ENCODE peak calls at places on chromosome 21, in eight cellular contexts. J is breast epithelium, O is sciatic nerve, S is retina, A is colonic mucosa, G is GM03348, W is DMS 273 treated with DMSO at 0.1 percent for 48 hours, P is HuH-7.5. T is an unnamed sample.

GRCh38 chr21:29372063-29372802 is 73.5 kb downstream of the BACH1 start:
- DNase-seq in S (peak; percentile 54), J (no peak), O (peak; percentile 60), A (peak; percentile 75), G (peak; percentile 76), P (peak; percentile 19), W (peak; percentile 59), T (peak; percentile 59)

GRCh38 chr21:17554619-17555472 is 42.0 kb downstream of the CXADR start:
- DNase-seq in P (no peak), J (no peak), W (no peak), G (peak; percentile 14), O (no peak), S (peak; percentile 32), A (no peak), T (no peak)

GRCh38 chr21:15774590-15774989 is 44.8 kb downstream of the USP25 start:
- DNase-seq in O (no peak), S (no peak), A (no peak), P (no peak), G (peak; percentile 44), W (no peak), J (no peak), T (no peak)

GRCh38 chr21:41973861-41974751 is 20.3 kb upstream of the C2CD2 start:
- DNase-seq in W (no peak), O (no peak), P (no peak), A (peak; percentile 26), J (peak; percentile 13), S (no peak), G (no peak), T (no peak)

GRCh38 chr21:32044205-32044874 is 171.5 kb downstream of the HUNK start:
- DNase-seq in P (no peak), S (no peak), W (no peak), J (no peak), G (no peak), O (no peak), A (no peak), T (no peak)

GRCh38 chr21:39048064-39048463 is 135.2 kb downstream of the PSMG1 start:
- DNase-seq in S (no peak), J (no peak), W (no peak), P (no peak), A (peak; percentile 65), O (no peak), G (no peak), T (no peak)

GRCh38 chr21:42439284-42440186 is 35.8 kb downstream of the UBASH3A start:
- DNase-seq in S (no peak), G (no peak), P (no peak), J (no peak), W (no peak), A (no peak), O (no peak), T (no peak)

GRCh38 chr21:43359081-43359822 is 67.7 kb downstream of the SIK1 start:
- DNase-seq in A (no peak), P (no peak), G (no peak), W (no peak), S (no peak), J (no peak), O (no peak), T (no peak)

GRCh38 chr21:44353200-44353970 is at the start of gene TRPM2:
- DNase-seq in J (no peak), O (peak; percentile 80), P (no peak), S (no peak), A (no peak), G (peak; percentile 54), W (no peak), T (no peak)

GRCh38 chr21:35046880-35047229 is 2.2 kb downstream of the RUNX1 start:
- DNase-seq in P (no peak), G (peak; percentile 79), S (no peak), A (no peak), J (no peak), W (no peak), O (no peak), T (peak; percentile 56)

GRCh38 chr21:45994086-45994661 is 12.6 kb downstream of the COL6A1 start:
- DNase-seq in J (peak; percentile 12), W (no peak), O (peak; percentile 68), S (no peak), G (peak; percentile 39), A (peak; percentile 14), P (no peak), T (no peak)

GRCh38 chr21:44836666-44837471 is 19.0 kb upstream of the SUMO3 start:
- DNase-seq in P (peak; percentile 42), G (peak; percentile 64), S (peak; percentile 85), J (no peak), A (no peak), O (peak; percentile 59), W (peak; percentile 34), T (no peak)

GRCh38 chr21:18153063-18153462 is 91.6 kb upstream of the CHODL start:
- DNase-seq in P (no peak), O (no peak), J (no peak), G (no peak), W (no peak), A (no peak), S (no peak), T (no peak)

GRCh38 chr21:45154511-45155508 is 80.4 kb downstream of the ADARB1 start:
- DNase-seq in P (no peak), A (peak; percentile 11), S (no peak), J (peak; percentile 8), O (no peak), G (peak; percentile 72), W (peak; percentile 15), T (peak; percentile 47)

GRCh38 chr21:43004926-43005325 is 30.6 kb downstream of the PKNOX1 start:
- DNase-seq in G (no peak), W (no peak), A (no peak), S (no peak), P (no peak), O (no peak), J (no peak), T (no peak)

GRCh38 chr21:41630249-41630648 is 122.3 kb upstream of the TMPRSS2 start:
- DNase-seq in O (peak; percentile 57), A (peak; percentile 73), S (no peak), P (no peak), J (no peak), W (no peak), G (peak; percentile 91), T (peak; percentile 91)

GRCh38 chr21:28336299-28336698 is 656.4 kb downstream of the LTN1 start:
- DNase-seq in G (peak; percentile 49), A (no peak), O (no peak), J (no peak), W (peak; percentile 8), P (no peak), S (no peak), T (no peak)

GRCh38 chr21:35943752-35944151 is 116.6 kb downstream of the SETD4 start:
- DNase-seq in S (no peak), A (no peak), P (no peak), O (no peak), W (no peak), J (no peak), G (no peak), T (no peak)

GRCh38 chr21:39966786-39967185 is 99.5 kb downstream of the PCP4 start:
- DNase-seq in W (no peak), G (no peak), A (no peak), P (no peak), J (no peak), S (no peak), O (no peak), T (no peak)

GRCh38 chr21:38609580-38609979 is 111.3 kb upstream of the ERG start:
- DNase-seq in G (no peak), J (no peak), P (no peak), S (no peak), O (no peak), A (no peak), W (no peak), T (no peak)

GRCh38 chr21:33936221-33937038 is 20.8 kb upstream of the ATP5PO start:
- DNase-seq in P (no peak), J (no peak), S (no peak), G (peak; percentile 36), A (no peak), O (no peak), W (no peak), T (no peak)

GRCh38 chr21:44966135-44967081 is 26.6 kb downstream of the SLX9 start:
- DNase-seq in O (no peak), W (no peak), A (no peak), J (no peak), G (no peak), P (no peak), S (peak; percentile 28), T (no peak)

GRCh38 chr21:31366825-31367224 is 22.8 kb upstream of the TIAM1 start:
- DNase-seq in O (no peak), P (no peak), G (no peak), J (peak; percentile 75), S (no peak), A (no peak), W (no peak), T (peak; percentile 78)

GRCh38 chr21:45048968-45049367 is 25.4 kb upstream of the ADARB1 start:
- DNase-seq in A (no peak), O (peak; percentile 14), W (no peak), S (no peak), P (no peak), J (no peak), G (no peak), T (no peak)

GRCh38 chr21:21084179-21084578 is 86.0 kb downstream of the NCAM2 start:
- DNase-seq in G (peak; percentile 21), J (no peak), S (no peak), W (no peak), O (no peak), P (no peak), A (no peak), T (no peak)

GRCh38 chr21:42594616-42595280 is 58.7 kb upstream of the PDE9A start:
- DNase-seq in W (no peak), P (no peak), G (no peak), A (no peak), O (no peak), S (no peak), J (no peak), T (peak; percentile 56)

GRCh38 chr21:44962481-44962966 is 22.7 kb downstream of the SLX9 start:
- DNase-seq in W (no peak), A (no peak), O (no peak), S (no peak), G (peak; percentile 89), J (no peak), P (no peak), T (peak; percentile 90)

GRCh38 chr21:32424674-32425073 is 12.2 kb downstream of the EVA1C start:
- DNase-seq in A (no peak), J (no peak), O (no peak), W (no peak), P (no peak), S (no peak), G (no peak), T (no peak)

GRCh38 chr21:32307706-32308105 is 9.1 kb downstream of the MRAP start:
- DNase-seq in A (peak; percentile 8), O (no peak), S (no peak), G (no peak), W (no peak), P (no peak), J (no peak), T (no peak)

GRCh38 chr21:36288651-36289243 is 31.2 kb upstream of the MORC3 start:
- DNase-seq in P (no peak), G (no peak), O (no peak), W (no peak), S (no peak), J (no peak), A (no peak), T (no peak)

GRCh38 chr21:14259669-14260458 is 43.9 kb downstream of the RBM11 start:
- DNase-seq in W (peak; percentile 7), A (peak; percentile 30), J (no peak), O (no peak), G (peak; percentile 60), P (peak; percentile 12), S (peak; percentile 39), T (peak; percentile 10)

GRCh38 chr21:21163904-21164303 is 165.7 kb downstream of the NCAM2 start:
- DNase-seq in A (peak; percentile 24), P (peak; percentile 3), O (no peak), G (peak; percentile 48), W (no peak), J (peak; percentile 27), S (peak; percentile 33), T (peak; percentile 42)

GRCh38 chr21:19011448-19011847 is 607.9 kb upstream of the TMPRSS15 start:
- DNase-seq in J (no peak), O (no peak), P (no peak), S (no peak), G (no peak), A (no peak), W (peak; percentile 33), T (no peak)

GRCh38 chr21:45747233-45747766 is 103.8 kb downstream of the PCBP3 start:
- DNase-seq in W (peak; percentile 44), G (no peak), P (no peak), S (no peak), A (no peak), O (no peak), J (no peak), T (no peak)